ENCODE peak calls at places on chromosomes 16 and 17, in ten cellular contexts. One of them, this sample, is unnamed.
A peak's percentile ranks its signal among the peaks of the same experiment; 100 is the strongest.

GRCh38 chr16:79434771-79435170 is 165.8 kb downstream of the MAF start:
- DNase-seq in astrocyte of the spinal cord: no peak
- DNase-seq in cardiac muscle cell: no peak
- DNase-seq in heart left ventricle: no peak
- DNase-seq in tibial artery: no peak
- DNase-seq in GM23248: no peak
- DNase-seq in cardiac fibroblast: no peak
- DNase-seq in right lobe of liver: no peak
- DNase-seq in stomach: no peak
- DNase-seq in heart right ventricle: no peak
- DNase-seq in this sample: no peak

GRCh38 chr17:40343126-40344119 is 21.1 kb downstream of the GJD3 start:
- DNase-seq in stomach: no peak
- DNase-seq in cardiac fibroblast: no peak
- DNase-seq in astrocyte of the spinal cord: no peak
- DNase-seq in GM23248: peak; percentile 29
- DNase-seq in cardiac muscle cell: no peak
- DNase-seq in heart left ventricle: peak; percentile 79
- DNase-seq in right lobe of liver: no peak
- DNase-seq in tibial artery: no peak
- DNase-seq in heart right ventricle: peak; percentile 64
- DNase-seq in this sample: no peak

GRCh38 chr17:42098747-42099399 is 600 bp upstream of the ZNF385C start:
- DNase-seq in stomach: no peak
- DNase-seq in right lobe of liver: no peak
- DNase-seq in cardiac muscle cell: no peak
- DNase-seq in heart right ventricle: no peak
- DNase-seq in cardiac fibroblast: no peak
- DNase-seq in GM23248: no peak
- DNase-seq in heart left ventricle: no peak
- DNase-seq in astrocyte of the spinal cord: no peak
- DNase-seq in tibial artery: no peak
- DNase-seq in this sample: no peak

GRCh38 chr16:54160252-54160860 is 126.2 kb downstream of the IRX3 start:
- DNase-seq in tibial artery: no peak
- DNase-seq in heart left ventricle: no peak
- DNase-seq in stomach: no peak
- DNase-seq in cardiac muscle cell: no peak
- DNase-seq in astrocyte of the spinal cord: no peak
- DNase-seq in GM23248: no peak
- DNase-seq in cardiac fibroblast: no peak
- DNase-seq in heart right ventricle: no peak
- DNase-seq in right lobe of liver: no peak
- DNase-seq in this sample: no peak

GRCh38 chr17:62778990-62779681 is 29.0 kb downstream of the MARCHF10 start:
- DNase-seq in heart left ventricle: no peak
- DNase-seq in astrocyte of the spinal cord: peak; percentile 96
- DNase-seq in right lobe of liver: no peak
- DNase-seq in cardiac fibroblast: peak; percentile 78
- DNase-seq in cardiac muscle cell: peak; percentile 76
- DNase-seq in tibial artery: no peak
- DNase-seq in GM23248: peak; percentile 98
- DNase-seq in heart right ventricle: no peak
- DNase-seq in stomach: peak; percentile 72
- DNase-seq in this sample: peak; percentile 88

GRCh38 chr17:16568541-16569357 is at the start of gene ZNF287:
- DNase-seq in right lobe of liver: peak; percentile 86
- DNase-seq in GM23248: peak; percentile 97
- DNase-seq in heart right ventricle: peak; percentile 96
- DNase-seq in cardiac fibroblast: peak; percentile 94
- DNase-seq in tibial artery: peak; percentile 96
- DNase-seq in astrocyte of the spinal cord: peak; percentile 87
- DNase-seq in heart left ventricle: peak; percentile 96
- DNase-seq in stomach: peak; percentile 96
- DNase-seq in cardiac muscle cell: peak; percentile 94
- DNase-seq in this sample: peak; percentile 92

GRCh38 chr17:8122923-8123694 is 797 bp downstream of the HES7 start:
- DNase-seq in cardiac muscle cell: no peak
- DNase-seq in GM23248: peak; percentile 70
- DNase-seq in astrocyte of the spinal cord: no peak
- DNase-seq in cardiac fibroblast: peak; percentile 34
- DNase-seq in right lobe of liver: no peak
- DNase-seq in heart right ventricle: no peak
- DNase-seq in tibial artery: no peak
- DNase-seq in stomach: no peak
- DNase-seq in heart left ventricle: no peak
- DNase-seq in this sample: no peak

GRCh38 chr16:262121-262745 is 13.5 kb downstream of the RGS11 start:
- DNase-seq in cardiac fibroblast: no peak
- DNase-seq in cardiac muscle cell: no peak
- DNase-seq in heart right ventricle: no peak
- DNase-seq in stomach: no peak
- DNase-seq in heart left ventricle: no peak
- DNase-seq in right lobe of liver: no peak
- DNase-seq in astrocyte of the spinal cord: no peak
- DNase-seq in GM23248: no peak
- DNase-seq in tibial artery: no peak
- DNase-seq in this sample: no peak

DNA sequence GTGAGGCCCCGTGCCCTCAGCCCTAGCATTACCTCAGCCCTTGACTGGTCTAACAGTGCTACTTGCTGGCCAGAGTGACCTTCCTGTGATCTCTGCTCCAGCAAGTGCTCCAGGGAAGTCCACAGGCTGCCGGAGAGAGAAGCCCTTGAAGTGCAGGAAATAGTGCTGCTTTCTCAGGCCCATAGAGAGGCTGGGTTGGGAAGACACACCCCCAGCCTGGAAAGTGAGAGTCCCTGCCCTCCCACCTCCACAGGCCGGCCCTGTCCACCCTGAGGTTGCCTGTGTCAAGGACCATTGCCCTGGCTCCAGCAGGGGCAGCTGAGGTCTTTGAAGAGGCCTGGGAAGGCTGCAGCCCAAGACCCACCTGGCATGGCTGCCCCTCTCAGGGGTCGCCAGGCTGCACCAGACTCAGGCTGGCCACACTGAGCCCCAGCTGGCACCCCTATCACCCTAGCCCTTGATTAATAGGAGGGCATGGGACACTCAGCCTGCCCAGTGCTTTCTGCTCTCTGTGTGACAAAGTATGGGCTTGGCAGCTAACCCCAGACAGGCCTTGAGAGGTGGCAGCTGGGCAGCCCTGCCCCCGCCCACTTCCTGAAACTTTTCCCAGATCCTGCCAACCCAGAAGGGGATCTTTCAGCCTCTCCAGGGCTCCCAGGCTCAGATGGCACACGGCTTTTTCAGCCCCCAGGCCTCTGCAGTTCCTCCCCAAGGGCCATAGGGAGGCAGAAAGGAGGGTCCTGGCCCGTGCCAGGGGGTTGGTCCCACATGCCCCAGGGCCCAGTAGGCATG is 21.7 kb downstream of the ATP6V0D1 start:
- DNase-seq in tibial artery: no peak
- DNase-seq in astrocyte of the spinal cord: no peak
- DNase-seq in right lobe of liver: peak; percentile 64
- DNase-seq in cardiac fibroblast: peak; percentile 38
- DNase-seq in GM23248: peak; percentile 33
- DNase-seq in heart left ventricle: no peak
- DNase-seq in cardiac muscle cell: peak; percentile 25
- DNase-seq in stomach: peak; percentile 87
- DNase-seq in heart right ventricle: peak; percentile 64
- DNase-seq in this sample: no peak
- H3K4me3 ChIP-seq in tibial artery: no peak overlapping the region
- H3K4me3 ChIP-seq in astrocyte of the spinal cord: no peak overlapping the region
- H3K4me3 ChIP-seq in right lobe of liver: no peak overlapping the region
- H3K4me3 ChIP-seq in cardiac fibroblast: no peak overlapping the region
- H3K4me3 ChIP-seq in GM23248: no peak overlapping the region
- H3K4me3 ChIP-seq in heart left ventricle: no peak overlapping the region
- H3K4me3 ChIP-seq in cardiac muscle cell: no peak overlapping the region
- H3K4me3 ChIP-seq in stomach: no peak overlapping the region
- H3K4me3 ChIP-seq in heart right ventricle: no peak overlapping the region
- H3K4me3 ChIP-seq in this sample: no peak overlapping the region

GRCh38 chr16:70427786-70428177 is 11.1 kb downstream of the ST3GAL2 start:
- DNase-seq in right lobe of liver: no peak
- DNase-seq in GM23248: no peak
- DNase-seq in tibial artery: no peak
- DNase-seq in heart left ventricle: no peak
- DNase-seq in cardiac muscle cell: no peak
- DNase-seq in heart right ventricle: no peak
- DNase-seq in cardiac fibroblast: no peak
- DNase-seq in stomach: no peak
- DNase-seq in astrocyte of the spinal cord: no peak
- DNase-seq in this sample: no peak

GRCh38 chr16:70429888-70430666 is 8.8 kb downstream of the ST3GAL2 start:
- DNase-seq in right lobe of liver: no peak
- DNase-seq in stomach: no peak
- DNase-seq in heart left ventricle: no peak
- DNase-seq in cardiac fibroblast: no peak
- DNase-seq in astrocyte of the spinal cord: no peak
- DNase-seq in cardiac muscle cell: no peak
- DNase-seq in tibial artery: no peak
- DNase-seq in GM23248: no peak
- DNase-seq in heart right ventricle: no peak
- DNase-seq in this sample: no peak

GRCh38 chr16:70430667-70431536 is 8.0 kb downstream of the ST3GAL2 start:
- DNase-seq in GM23248: peak; percentile 12
- DNase-seq in heart right ventricle: no peak
- DNase-seq in cardiac fibroblast: no peak
- DNase-seq in tibial artery: no peak
- DNase-seq in cardiac muscle cell: no peak
- DNase-seq in astrocyte of the spinal cord: no peak
- DNase-seq in heart left ventricle: peak; percentile 50
- DNase-seq in right lobe of liver: no peak
- DNase-seq in stomach: no peak
- DNase-seq in this sample: no peak

GRCh38 chr16:70432304-70432799 is 6.5 kb downstream of the ST3GAL2 start:
- DNase-seq in cardiac muscle cell: peak; percentile 45
- DNase-seq in stomach: no peak
- DNase-seq in cardiac fibroblast: peak; percentile 48
- DNase-seq in right lobe of liver: no peak
- DNase-seq in astrocyte of the spinal cord: no peak
- DNase-seq in heart left ventricle: no peak
- DNase-seq in GM23248: no peak
- DNase-seq in tibial artery: no peak
- DNase-seq in heart right ventricle: no peak
- DNase-seq in this sample: peak; percentile 49

DNA sequence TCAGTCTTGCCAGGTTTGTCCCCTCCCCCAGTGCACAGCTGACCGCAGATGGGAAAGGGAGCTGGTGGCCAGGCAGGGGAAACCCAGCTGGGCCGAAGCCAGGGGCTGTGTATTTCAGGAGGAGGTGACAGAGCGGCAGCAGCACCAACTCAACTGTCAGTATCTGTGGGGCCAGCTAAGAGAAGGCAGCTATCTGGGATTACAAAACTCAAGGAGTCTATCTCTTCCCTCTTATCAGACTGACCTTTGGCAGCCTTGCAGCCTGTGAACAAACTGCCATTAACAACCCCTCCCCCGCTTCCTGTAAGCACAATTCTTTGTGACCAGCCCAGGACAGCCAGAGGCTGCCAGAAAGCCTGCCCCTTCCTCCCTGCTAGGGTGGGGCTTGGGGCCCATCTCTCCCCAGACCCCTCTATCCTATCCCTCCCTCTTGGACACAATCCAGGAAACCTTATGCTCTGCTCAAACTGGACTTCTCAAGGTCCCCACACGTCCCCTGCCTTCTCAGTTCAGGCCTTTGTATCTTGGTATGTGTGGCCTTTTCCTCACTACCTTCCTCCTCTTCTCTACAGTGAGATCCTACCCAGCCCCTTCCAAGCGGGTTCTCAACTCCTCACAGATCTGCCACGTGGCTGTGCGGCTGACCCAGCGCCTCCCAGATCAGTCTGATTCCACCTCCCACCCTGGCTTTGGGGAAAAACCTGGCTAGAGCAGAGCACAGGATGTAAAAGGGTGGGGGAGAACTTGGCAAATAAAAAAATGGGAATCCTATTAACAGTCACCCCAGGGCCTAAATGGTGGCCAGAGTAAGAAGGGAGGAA is 10.5 kb downstream of the ST3GAL2 start:
- DNase-seq in GM23248: peak; percentile 96
- DNase-seq in heart right ventricle: peak; percentile 96
- DNase-seq in tibial artery: peak; percentile 92
- DNase-seq in heart left ventricle: peak; percentile 94
- DNase-seq in cardiac muscle cell: peak; percentile 98
- DNase-seq in cardiac fibroblast: peak; percentile 99
- DNase-seq in stomach: peak; percentile 87
- DNase-seq in astrocyte of the spinal cord: peak; percentile 94
- DNase-seq in right lobe of liver: peak; percentile 99
- DNase-seq in this sample: peak; percentile 98
- H3K4me3 ChIP-seq in GM23248: peak overlapping the region; percentile 6
- H3K4me3 ChIP-seq in heart right ventricle: no peak overlapping the region
- H3K4me3 ChIP-seq in tibial artery: no peak overlapping the region
- H3K4me3 ChIP-seq in heart left ventricle: no peak overlapping the region
- H3K4me3 ChIP-seq in cardiac muscle cell: no peak overlapping the region
- H3K4me3 ChIP-seq in cardiac fibroblast: no peak overlapping the region
- H3K4me3 ChIP-seq in stomach: no peak overlapping the region
- H3K4me3 ChIP-seq in astrocyte of the spinal cord: no peak overlapping the region
- H3K4me3 ChIP-seq in right lobe of liver: no peak overlapping the region
- H3K4me3 ChIP-seq in this sample: peak overlapping the region; percentile 4

DNA sequence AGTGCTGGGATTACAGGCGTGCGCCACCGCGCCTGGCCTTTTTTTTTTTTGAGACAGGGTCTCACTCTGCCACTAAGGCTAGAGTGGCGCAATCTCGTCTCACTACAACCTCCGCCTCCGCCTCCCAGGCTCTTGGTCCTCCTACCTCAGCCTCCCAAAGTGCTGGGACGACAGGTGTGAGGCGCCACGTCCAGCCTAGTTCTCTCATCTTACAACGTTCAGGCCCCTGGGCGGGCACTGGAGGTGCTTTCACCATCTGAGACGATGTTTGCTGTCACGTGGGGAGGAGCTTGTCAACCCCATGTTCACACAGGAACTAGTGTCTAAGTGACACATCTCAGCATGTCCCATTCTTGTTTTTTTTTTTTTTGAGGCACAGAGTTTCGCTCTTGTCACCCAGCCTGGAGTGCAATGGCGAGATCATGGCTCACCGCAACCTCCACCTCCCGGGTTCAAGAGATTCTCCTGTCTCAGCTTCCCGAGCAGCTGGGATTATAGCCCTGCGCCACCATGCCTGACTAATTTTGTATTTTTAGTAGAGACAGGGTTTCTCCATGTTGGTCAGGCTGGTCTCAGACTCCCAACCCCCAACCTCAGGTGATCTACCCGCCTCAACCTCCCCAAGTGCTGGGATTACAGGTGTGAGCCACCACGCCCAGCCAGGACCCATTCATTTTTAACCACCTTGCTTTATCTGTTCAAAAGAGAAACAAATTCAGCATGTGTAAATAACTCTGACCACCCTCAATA is 5.2 kb upstream of the FANCA start:
- DNase-seq in cardiac muscle cell: no peak
- DNase-seq in stomach: no peak
- DNase-seq in tibial artery: no peak
- DNase-seq in astrocyte of the spinal cord: no peak
- DNase-seq in right lobe of liver: no peak
- DNase-seq in heart left ventricle: no peak
- DNase-seq in GM23248: no peak
- DNase-seq in heart right ventricle: no peak
- DNase-seq in cardiac fibroblast: no peak
- DNase-seq in this sample: no peak
- H3K4me3 ChIP-seq in cardiac muscle cell: no peak overlapping the region
- H3K4me3 ChIP-seq in stomach: no peak overlapping the region
- H3K4me3 ChIP-seq in tibial artery: no peak overlapping the region
- H3K4me3 ChIP-seq in astrocyte of the spinal cord: no peak overlapping the region
- H3K4me3 ChIP-seq in right lobe of liver: no peak overlapping the region
- H3K4me3 ChIP-seq in heart left ventricle: no peak overlapping the region
- H3K4me3 ChIP-seq in GM23248: no peak overlapping the region
- H3K4me3 ChIP-seq in heart right ventricle: no peak overlapping the region
- H3K4me3 ChIP-seq in cardiac fibroblast: no peak overlapping the region
- H3K4me3 ChIP-seq in this sample: no peak overlapping the region

GRCh38 chr16:11719171-11719570 is 23.5 kb downstream of the TXNDC11 start:
- DNase-seq in stomach: no peak
- DNase-seq in right lobe of liver: no peak
- DNase-seq in heart right ventricle: no peak
- DNase-seq in tibial artery: no peak
- DNase-seq in astrocyte of the spinal cord: no peak
- DNase-seq in cardiac fibroblast: no peak
- DNase-seq in GM23248: no peak
- DNase-seq in heart left ventricle: no peak
- DNase-seq in cardiac muscle cell: no peak
- DNase-seq in this sample: no peak
- H3K4me3 ChIP-seq in stomach: no peak overlapping the region
- H3K4me3 ChIP-seq in right lobe of liver: no peak overlapping the region
- H3K4me3 ChIP-seq in heart right ventricle: no peak overlapping the region
- H3K4me3 ChIP-seq in tibial artery: no peak overlapping the region
- H3K4me3 ChIP-seq in astrocyte of the spinal cord: no peak overlapping the region
- H3K4me3 ChIP-seq in cardiac fibroblast: no peak overlapping the region
- H3K4me3 ChIP-seq in GM23248: no peak overlapping the region
- H3K4me3 ChIP-seq in heart left ventricle: no peak overlapping the region
- H3K4me3 ChIP-seq in cardiac muscle cell: no peak overlapping the region
- H3K4me3 ChIP-seq in this sample: no peak overlapping the region